ENCODE peak calls at places on chromosomes 6 and 20, in six cellular contexts. O, F, G, B, J and M are unnamed samples.

GRCh38 chr20:48194578-48194977 is 409.3 kb upstream of the SULF2 start:
- DNase-seq in B (no peak), G (no peak), F (no peak), J (no peak), O (no peak), M (no peak)

GRCh38 chr20:46647469-46647868 is 3.8 kb downstream of the SLC13A3 start:
- DNase-seq in J (no peak), O (no peak), F (no peak), G (no peak), B (no peak), M (no peak)

GRCh38 chr6:166849762-166850181 is 106.6 kb downstream of the RNASET2 start:
- DNase-seq in G (no peak), B (no peak), J (no peak), O (no peak), F (no peak), M (no peak)

GRCh38 chr20:49346682-49347081 is 68.8 kb upstream of the ZNFX1 start:
- DNase-seq in F (peak; percentile 13), J (no peak), B (peak; percentile 50), O (no peak), G (no peak), M (no peak)

GRCh38 chr20:45322952-45323383 is 14.9 kb upstream of the MATN4 start:
- DNase-seq in O (peak; percentile 43), B (peak; percentile 80), F (peak; percentile 32), J (no peak), G (peak; percentile 89), M (no peak)

GRCh38 chr6:3281669-3282460 is 23.1 kb downstream of the PSMG4 start:
- DNase-seq in G (no peak), J (no peak), O (peak; percentile 85), B (peak; percentile 53), F (peak; percentile 42), M (no peak)

GRCh38 chr6:17385660-17386059 is 7.7 kb upstream of the CAP2 start:
- DNase-seq in O (peak; percentile 85), F (peak; percentile 43), B (no peak), J (no peak), G (peak; percentile 90), M (no peak)

GRCh38 chr6:158923801-158924498 is 76.1 kb downstream of the RSPH3 start:
- DNase-seq in G (peak; percentile 98), J (peak; percentile 41), O (peak; percentile 13), B (no peak), F (no peak), M (no peak)

GRCh38 chr20:24117386-24117785 is 128.8 kb upstream of the GGTLC1 start:
- DNase-seq in J (no peak), F (no peak), G (no peak), O (no peak), B (no peak), M (no peak)

GRCh38 chr6:44569931-44570385 is 182.5 kb downstream of the CDC5L start:
- DNase-seq in B (peak; percentile 28), O (peak; percentile 7), F (no peak), J (no peak), G (peak; percentile 3), M (no peak)

GRCh38 chr20:61331542-61331941 is 79.5 kb downstream of the CDH4 start:
- DNase-seq in J (no peak), F (no peak), B (peak; percentile 40), G (no peak), O (no peak), M (no peak)

GRCh38 chr6:94372229-94372628 is 952.9 kb upstream of the EPHA7 start:
- DNase-seq in B (no peak), J (no peak), F (no peak), G (no peak), O (no peak), M (no peak)

GRCh38 chr6:10733863-10734262 is 11.0 kb downstream of the TMEM14C start:
- DNase-seq in G (peak; percentile 64), J (no peak), B (no peak), F (no peak), O (no peak), M (no peak)

GRCh38 chr6:74741608-74742007 is 464.2 kb downstream of the COL12A1 start:
- DNase-seq in O (no peak), J (no peak), B (no peak), G (no peak), F (no peak), M (no peak)

GRCh38 chr20:46626799-46627198 is 24.5 kb downstream of the SLC13A3 start:
- DNase-seq in J (no peak), G (no peak), F (no peak), B (no peak), O (no peak), M (no peak)

GRCh38 chr6:157265186-157265585 is 58.1 kb downstream of the TMEM242 start:
- DNase-seq in O (no peak), J (no peak), F (no peak), G (no peak), B (no peak), M (no peak)

GRCh38 chr6:89269981-89270380 is 45.1 kb downstream of the GABRR2 start:
- DNase-seq in G (no peak), O (no peak), B (no peak), J (no peak), F (no peak), M (no peak)

GRCh38 chr6:160167547-160168391 is 46.2 kb downstream of the SLC22A1 start:
- DNase-seq in O (no peak), B (no peak), G (no peak), J (no peak), F (no peak), M (no peak)

GRCh38 chr6:163761491-163761890 is 347.0 kb downstream of the QKI start:
- DNase-seq in O (peak; percentile 39), F (no peak), J (no peak), B (no peak), G (no peak), M (no peak)

GRCh38 chr20:9051508-9051907 is 17.4 kb upstream of the PLCB4 start:
- DNase-seq in O (peak; percentile 99), J (no peak), G (peak; percentile 50), B (peak; percentile 84), F (peak; percentile 98), M (no peak)

GRCh38 chr6:112087136-112087908 is at the start of the genes FAM229B and TUBE1:
- DNase-seq in O (peak; percentile 98), G (peak; percentile 96), B (peak; percentile 99), J (peak; percentile 86), F (peak; percentile 98), M (peak; percentile 90)
- H3K18ac ChIP-seq in O (peak within 1 kb of the TSS; percentile 42), G (no peak within 1 kb of the TSS), B (no peak within 1 kb of the TSS), J (no peak within 1 kb of the TSS), F (peak within 1 kb of the TSS; percentile 86), M (peak within 1 kb of the TSS; percentile 91)

DNA sequence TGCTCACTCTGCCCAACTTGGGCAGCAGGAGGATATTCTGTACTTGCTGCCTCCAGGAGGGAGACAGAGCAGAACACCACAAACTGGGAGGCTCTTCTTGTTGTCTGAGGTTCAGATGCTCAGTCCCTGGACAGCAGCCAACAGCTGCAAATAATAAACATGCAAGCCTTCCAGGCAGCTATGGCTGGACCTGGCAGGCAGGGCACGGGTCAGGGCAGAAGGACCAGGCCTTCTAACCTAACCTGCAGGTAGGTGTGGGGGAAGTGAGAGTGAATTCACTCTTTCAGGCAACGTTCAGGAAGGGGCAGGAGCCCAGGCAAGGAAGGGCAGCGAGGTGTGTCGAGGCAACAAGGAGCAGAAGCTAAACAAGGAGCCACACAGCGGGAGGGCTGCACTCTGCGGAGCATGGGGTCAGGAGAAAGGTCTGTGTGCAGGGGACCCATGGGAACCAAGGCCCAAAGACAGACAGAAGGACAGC is 31.5 kb downstream of the NINL start:
- DNase-seq in O (peak; percentile 67), B (no peak), J (no peak), F (peak; percentile 76), G (no peak), M (no peak)
- H3K36me3 ChIP-seq in O (peaks cover 3% of the 10 kb centered on the region), B (no peaks in the 10 kb centered on the region), J (peaks cover 5% of the 10 kb centered on the region), F (no peaks in the 10 kb centered on the region), G (no peaks in the 10 kb centered on the region), M (peaks cover 38% of the 10 kb centered on the region)

DNA sequence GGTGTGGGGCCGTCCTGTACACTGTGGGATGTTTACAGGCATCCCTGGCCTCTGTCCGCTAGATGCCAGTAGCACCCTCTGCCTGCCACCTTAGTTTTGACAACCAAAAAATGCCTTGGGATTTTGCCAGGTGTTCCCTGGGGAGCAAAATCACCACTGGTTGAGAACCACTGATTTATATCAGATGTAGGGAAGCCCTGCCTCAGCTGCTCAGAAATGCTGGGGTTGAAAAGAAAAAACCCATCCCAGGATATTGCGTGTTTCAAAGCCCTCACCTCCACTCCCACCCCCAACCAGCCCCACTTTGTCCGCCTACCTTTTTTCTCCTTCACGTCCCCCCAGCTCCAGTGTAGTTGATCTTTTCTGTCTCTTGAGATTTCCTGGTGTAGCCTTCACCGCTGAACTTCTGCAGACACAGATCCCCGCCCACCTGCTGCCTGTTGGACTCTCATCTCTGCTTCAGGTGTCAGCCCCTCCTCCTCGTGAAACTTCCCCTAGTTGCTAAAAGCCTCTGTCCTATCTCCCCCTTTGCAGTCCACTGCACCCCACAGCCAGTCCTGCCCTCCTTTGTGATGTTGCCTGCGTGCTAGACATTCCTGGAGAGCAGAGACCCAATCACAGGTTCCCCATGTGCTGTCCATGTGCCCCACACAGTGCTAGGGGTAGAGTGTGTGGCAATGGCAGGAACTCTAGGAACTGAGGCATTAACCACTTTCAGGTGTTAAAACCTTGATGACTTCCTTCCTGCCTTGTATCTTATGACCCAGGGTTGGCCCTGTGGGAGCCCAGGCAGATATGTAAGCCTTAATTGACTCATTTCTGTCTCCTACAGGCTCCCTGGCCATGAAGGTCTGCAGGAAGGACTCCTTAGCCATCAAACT is 98.9 kb downstream of the TBC1D7 start:
- DNase-seq in G (no peak), B (peak; percentile 72), O (no peak), F (no peak), J (no peak), M (no peak)
- H3K18ac ChIP-seq in G (no peak overlapping the region), B (no peak overlapping the region), O (no peak overlapping the region), F (no peak overlapping the region), J (no peak overlapping the region), M (no peak overlapping the region)

GRCh38 chr20:35487479-35487878 is 32.1 kb downstream of the CEP250 start:
- DNase-seq in J (no peak), B (no peak), F (no peak), O (no peak), G (no peak), M (no peak)
- H3K36me3 ChIP-seq in J (peaks cover 34% of the 10 kb centered on the region), B (peaks cover 4% of the 10 kb centered on the region), F (peaks cover 39% of the 10 kb centered on the region), O (peaks cover 37% of the 10 kb centered on the region), G (peaks cover 12% of the 10 kb centered on the region), M (peaks cover 95% of the 10 kb centered on the region)

DNA sequence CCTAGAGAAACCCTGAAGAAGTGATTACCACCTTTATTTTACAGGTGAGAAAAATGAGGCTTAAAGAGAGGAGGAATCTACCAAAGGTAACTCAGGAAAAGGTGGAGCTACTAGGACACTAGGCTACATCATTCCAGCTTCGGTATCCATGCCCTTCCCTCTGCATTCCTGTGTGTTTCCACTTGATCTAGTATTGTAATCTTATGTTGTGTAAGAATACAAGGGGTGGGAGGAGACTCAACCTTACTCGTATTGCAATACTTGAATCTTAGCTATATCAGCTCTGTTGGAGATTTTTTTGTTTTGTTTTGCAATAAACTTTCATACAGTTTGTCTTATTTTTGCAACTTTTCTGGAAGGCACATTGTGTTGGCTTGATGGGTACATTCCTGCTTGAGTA is 742.4 kb downstream of the PTPRT start:
- DNase-seq in O (no peak), J (no peak), F (no peak), G (peak; percentile 3), B (no peak), M (no peak)
- H3K18ac ChIP-seq in O (no peak overlapping the region), J (no peak overlapping the region), F (no peak overlapping the region), G (no peak overlapping the region), B (no peak overlapping the region), M (no peak overlapping the region)